ENCODE peak calls at places on chromosomes 16 and 17, in eight cellular contexts. Z is fibroblast of the aortic adventitia, T is osteocyte, G is OCI-LY7, J is EL, P is astrocyte of the cerebellum, K is AML-193, X is AG10803. A is an unnamed sample.

GRCh38 chr17:71202449-71202848 is 918.4 kb upstream of the SOX9 start:
- DNase-seq in Z (no peak), T (no peak), G (no peak), J (no peak), P (no peak), K (no peak), X (no peak), A (no peak)

GRCh38 chr16:71456801-71457200 is 5.2 kb downstream of the ZNF23 start:
- DNase-seq in Z (no peak), T (no peak), G (no peak), J (no peak), P (no peak), K (no peak), X (no peak), A (no peak)

GRCh38 chr17:26765860-26766709 is 527.8 kb upstream of the WSB1 start:
- DNase-seq in Z (no peak), T (no peak), G (no peak), J (no peak), P (no peak), K (no peak), X (no peak), A (no peak)

GRCh38 chr16:84371553-84371865 is 3.2 kb downstream of the ATP2C2 start:
- DNase-seq in Z (no peak), T (no peak), G (no peak), J (no peak), P (no peak), K (no peak), X (no peak), A (no peak)

GRCh38 chr16:27920391-27920891 is 143.1 kb downstream of the GSG1L start:
- DNase-seq in Z (no peak), T (no peak), G (no peak), J (no peak), P (no peak), K (no peak), X (no peak), A (peak)

GRCh38 chr16:22634913-22635312 is 124.2 kb downstream of the NPIPB5 start:
- DNase-seq in Z (no peak), T (peak), G (no peak), J (no peak), P (no peak), K (no peak), X (no peak), A (no peak)

GRCh38 chr16:71338193-71338592 is 20.3 kb upstream of the CALB2 start:
- DNase-seq in Z (no peak), T (no peak), G (no peak), J (peak), P (no peak), K (no peak), X (no peak), A (peak)

GRCh38 chr17:82388223-82388921 is 16.8 kb downstream of the UTS2R start:
- DNase-seq in Z (no peak), T (no peak), G (no peak), J (no peak), P (no peak), K (no peak), X (no peak), A (peak)

GRCh38 chr17:1153795-1154546 is 25.8 kb downstream of the ABR start:
- DNase-seq in Z (peak), T (no peak), G (no peak), J (peak), P (peak), K (no peak), X (peak), A (no peak)

GRCh38 chr16:23466162-23466885 is 13.3 kb upstream of the COG7 start:
- DNase-seq in Z (peak), T (no peak), G (no peak), J (peak), P (no peak), K (no peak), X (peak), A (peak)

GRCh38 chr17:77769215-77769614 is 189.3 kb upstream of the TNRC6C start:
- DNase-seq in Z (no peak), T (no peak), G (no peak), J (no peak), P (no peak), K (no peak), X (peak), A (no peak)

GRCh38 chr17:65885484-65885883 is 306.4 kb downstream of the CEP112 start:
- DNase-seq in Z (no peak), T (no peak), G (no peak), J (peak), P (no peak), K (no peak), X (peak), A (no peak)

GRCh38 chr16:85395207-85395912 is 217.8 kb upstream of the GSE1 start:
- DNase-seq in Z (peak), T (peak), G (no peak), J (peak), P (peak), K (no peak), X (peak), A (peak)

GRCh38 chr16:57422026-57422944 is 17.7 kb downstream of the CCL17 start:
- DNase-seq in Z (peak), T (no peak), G (peak), J (peak), P (peak), K (no peak), X (peak), A (peak)

GRCh38 chr16:67833418-67834241 is 8.5 kb upstream of the THAP11 start:
- DNase-seq in Z (peak), T (peak), G (peak), J (peak), P (peak), K (peak), X (peak), A (peak)

GRCh38 chr16:17467923-17468540 is 2.7 kb downstream of the XYLT1 start:
- DNase-seq in Z (peak), T (no peak), G (peak), J (peak), P (peak), K (peak), X (peak), A (peak)

GRCh38 chr17:68794636-68795503 is 160.3 kb downstream of the ABCA8 start:
- DNase-seq in Z (peak), T (no peak), G (peak), J (peak), P (peak), K (peak), X (peak), A (peak)

GRCh38 chr17:32253117-32253611 is 12.5 kb upstream of the RHBDL3 start:
- DNase-seq in Z (peak), T (peak), G (peak), J (peak), P (peak), K (peak), X (peak), A (peak)

GRCh38 chr17:7486181-7486580 is 2.0 kb downstream of the POLR2A start:
- DNase-seq in Z (peak), T (no peak), G (no peak), J (peak), P (no peak), K (no peak), X (peak), A (peak)

GRCh38 chr16:68272501-68273209 is 8.3 kb downstream of the SLC7A6 start:
- DNase-seq in Z (no peak), T (no peak), G (peak), J (no peak), P (no peak), K (no peak), X (no peak), A (no peak)

GRCh38 chr16:50741225-50741807 is 570 bp upstream of the CYLD start:
- DNase-seq in Z (no peak), T (no peak), G (no peak), J (no peak), P (no peak), K (no peak), X (no peak), A (no peak)

GRCh38 chr17:16314189-16314588 is 39.1 kb downstream of the CENPV start:
- DNase-seq in Z (no peak), T (no peak), G (no peak), J (peak), P (no peak), K (no peak), X (no peak), A (no peak)

GRCh38 chr16:49466529-49466831 is 92.9 kb downstream of the C16orf78 start:
- DNase-seq in Z (no peak), T (no peak), G (no peak), J (no peak), P (no peak), K (no peak), X (no peak), A (no peak)

GRCh38 chr17:5354310-5354709 is 65.2 kb downstream of the NUP88 start:
- DNase-seq in Z (no peak), T (no peak), G (no peak), J (no peak), P (no peak), K (no peak), X (no peak), A (no peak)

GRCh38 chr16:87380875-87381274 is 2.7 kb downstream of the FBXO31 start:
- DNase-seq in Z (peak), T (no peak), G (no peak), J (no peak), P (no peak), K (no peak), X (peak), A (peak)

GRCh38 chr16:85870159-85870558 is 28.8 kb upstream of the IRF8 start:
- DNase-seq in Z (no peak), T (no peak), G (no peak), J (no peak), P (no peak), K (no peak), X (no peak), A (no peak)

GRCh38 chr17:50259484-50260324 is 14.6 kb upstream of the TMEM92 start:
- DNase-seq in Z (no peak), T (peak), G (no peak), J (no peak), P (no peak), K (no peak), X (peak), A (no peak)

GRCh38 chr16:2483939-2484897 is 9.3 kb downstream of the TBC1D24 start:
- DNase-seq in Z (no peak), T (no peak), G (no peak), J (no peak), P (no peak), K (no peak), X (no peak), A (no peak)

GRCh38 chr17:38533706-38534497 is 71.8 kb downstream of the SRCIN1 start:
- DNase-seq in Z (no peak), T (no peak), G (no peak), J (no peak), P (no peak), K (no peak), X (no peak), A (no peak)

GRCh38 chr16:71373073-71373472 is 14.6 kb downstream of the CALB2 start:
- DNase-seq in Z (no peak), T (no peak), G (no peak), J (peak), P (no peak), K (no peak), X (peak), A (peak)